ENCODE peak calls at places on chromosome 7, in seven cellular contexts. V is COR-L47, I is T-helper 9 cell, H is mammary epithelial cell, S is T47D, N is RPMI8226, X is mucosa of gallbladder. A is an unnamed sample.

GRCh38 chr7:108280136-108280535 is 150.0 kb upstream of the LAMB4 start:
- DNase-seq in V (peak; percentile 44), I (no peak), H (no peak), S (no peak), N (no peak), X (no peak), A (no peak)

GRCh38 chr7:121480566-121481335 is 84.6 kb upstream of the FAM3C start:
- DNase-seq in V (no peak), I (no peak), H (no peak), S (no peak), N (peak; percentile 30), X (no peak), A (no peak)

GRCh38 chr7:143013473-143013872 is 13.5 kb downstream of the OR9A2 start:
- DNase-seq in V (no peak), I (no peak), H (no peak), S (no peak), N (no peak), X (no peak), A (no peak)

GRCh38 chr7:77316219-77316978 is 99.8 kb downstream of the GSAP start:
- DNase-seq in V (no peak), I (no peak), H (no peak), S (no peak), N (no peak), X (no peak), A (no peak)

GRCh38 chr7:137694405-137694804 is 152.4 kb downstream of the DGKI start:
- DNase-seq in V (no peak), I (no peak), H (peak; percentile 9), S (no peak), N (no peak), X (no peak), A (no peak)

GRCh38 chr7:48992816-48993215 is 68.5 kb downstream of the CDC14C start:
- DNase-seq in V (no peak), I (no peak), H (no peak), S (no peak), N (peak; percentile 9), X (no peak), A (no peak)

GRCh38 chr7:74228951-74229900 is 19.4 kb downstream of the LAT2 start:
- DNase-seq in V (no peak), I (no peak), H (no peak), S (no peak), N (no peak), X (no peak), A (no peak)

GRCh38 chr7:40469481-40469880 is 334.7 kb downstream of the SUGCT start:
- DNase-seq in V (no peak), I (no peak), H (peak; percentile 31), S (no peak), N (no peak), X (peak; percentile 25), A (no peak)

GRCh38 chr7:130369831-130370230 is 10.5 kb upstream of the CPA1 start:
- DNase-seq in V (no peak), I (no peak), H (no peak), S (no peak), N (no peak), X (no peak), A (no peak)

GRCh38 chr7:88218428-88218745 is 1.5 kb downstream of the SRI start:
- DNase-seq in V (no peak), I (no peak), H (no peak), S (no peak), N (no peak), X (no peak), A (no peak)

GRCh38 chr7:16960566-16960965 is 78.8 kb upstream of the AGR3 start:
- DNase-seq in V (no peak), I (no peak), H (no peak), S (no peak), N (no peak), X (no peak), A (no peak)

GRCh38 chr7:51278797-51279196 is 37.8 kb downstream of the COBL start:
- DNase-seq in V (peak; percentile 78), I (no peak), H (no peak), S (no peak), N (peak; percentile 66), X (no peak), A (no peak)

GRCh38 chr7:126937196-126937595 is 315.5 kb downstream of the GRM8 start:
- DNase-seq in V (no peak), I (no peak), H (peak; percentile 45), S (peak; percentile 16), N (no peak), X (no peak), A (no peak)

GRCh38 chr7:47536705-47537611 is 45.0 kb downstream of the TNS3 start:
- DNase-seq in V (no peak), I (no peak), H (no peak), S (peak; percentile 82), N (no peak), X (peak; percentile 55), A (peak; percentile 72)

GRCh38 chr7:47574473-47575328 is 7.2 kb downstream of the TNS3 start:
- DNase-seq in V (no peak), I (no peak), H (no peak), S (no peak), N (peak; percentile 94), X (no peak), A (peak; percentile 65)

GRCh38 chr7:110835209-110835608 is 255.7 kb upstream of the LRRN3 start:
- DNase-seq in V (peak; percentile 91), I (no peak), H (peak; percentile 13), S (no peak), N (peak; percentile 39), X (no peak), A (no peak)

GRCh38 chr7:131034166-131034881 is 293.4 kb upstream of the MKLN1 start:
- DNase-seq in V (no peak), I (no peak), H (no peak), S (no peak), N (peak; percentile 45), X (no peak), A (no peak)

GRCh38 chr7:114107522-114107921 is 188.7 kb upstream of the PPP1R3A start:
- DNase-seq in V (no peak), I (no peak), H (no peak), S (no peak), N (no peak), X (no peak), A (no peak)

GRCh38 chr7:140327261-140327661 is 71.1 kb downstream of the SLC37A3 start:
- DNase-seq in V (no peak), I (no peak), H (no peak), S (no peak), N (no peak), X (no peak), A (peak; percentile 64)

GRCh38 chr7:159195926-159196325 is 51.3 kb upstream of the VIPR2 start:
- DNase-seq in V (no peak), I (no peak), H (no peak), S (no peak), N (peak; percentile 53), X (no peak), A (no peak)

GRCh38 chr7:3882782-3883181 is 581.7 kb downstream of the SDK1 start:
- DNase-seq in V (no peak), I (no peak), H (no peak), S (no peak), N (no peak), X (no peak), A (no peak)

A was measured in left colon.